ENCODE peak calls at places on chromosomes 1 and 21, in four cellular contexts. One of them, this sample, is unnamed.

GRCh38 chr1:153789478-153790148 is 14.4 kb downstream of the SLC27A3 start:
- DNase-seq in substantia nigra: no peak
- DNase-seq in T-cell: no peak
- DNase-seq in LHCN-M2: no peak
- DNase-seq in this sample: no peak

GRCh38 chr1:43946244-43947060 is at the start of gene IPO13:
- DNase-seq in T-cell: peak; percentile 93
- DNase-seq in substantia nigra: peak; percentile 95
- DNase-seq in LHCN-M2: peak; percentile 92
- DNase-seq in this sample: peak; percentile 89

GRCh38 chr1:173481195-173481772 is 4.1 kb downstream of the PRDX6 start:
- DNase-seq in T-cell: no peak
- DNase-seq in LHCN-M2: no peak
- DNase-seq in substantia nigra: no peak
- DNase-seq in this sample: no peak

GRCh38 chr1:204150702-204151561 is 912 bp downstream of the ETNK2 start:
- DNase-seq in T-cell: no peak
- DNase-seq in substantia nigra: no peak
- DNase-seq in LHCN-M2: no peak
- DNase-seq in this sample: peak; percentile 31

GRCh38 chr1:30014031-30014430 is 709.4 kb downstream of the MATN1 start:
- DNase-seq in substantia nigra: no peak
- DNase-seq in T-cell: no peak
- DNase-seq in LHCN-M2: no peak
- DNase-seq in this sample: no peak

GRCh38 chr1:162310337-162310736 is 66.3 kb downstream of the SPATA46 start:
- DNase-seq in T-cell: no peak
- DNase-seq in substantia nigra: no peak
- DNase-seq in LHCN-M2: peak; percentile 19
- DNase-seq in this sample: no peak

GRCh38 chr1:1470626-1471388 is 758 bp upstream of the ATAD3B start:
- DNase-seq in T-cell: no peak
- DNase-seq in LHCN-M2: peak; percentile 57
- DNase-seq in substantia nigra: no peak
- DNase-seq in this sample: no peak

GRCh38 chr1:175599212-175599681 is 144.1 kb downstream of the TNR start:
- DNase-seq in T-cell: peak; percentile 1
- DNase-seq in substantia nigra: no peak
- DNase-seq in LHCN-M2: no peak
- DNase-seq in this sample: peak; percentile 32

GRCh38 chr21:33854604-33855003 is 61.0 kb downstream of the ATP5PO start:
- DNase-seq in T-cell: no peak
- DNase-seq in LHCN-M2: peak; percentile 71
- DNase-seq in substantia nigra: no peak
- DNase-seq in this sample: peak; percentile 84

GRCh38 chr21:25307489-25307888 is 299.8 kb downstream of the MRPL39 start:
- DNase-seq in LHCN-M2: peak; percentile 54
- DNase-seq in T-cell: no peak
- DNase-seq in substantia nigra: no peak
- DNase-seq in this sample: no peak